ENCODE peak calls at places on chromosomes 3 and 15, in nine cellular contexts. One of them, this sample, is unnamed.

GRCh38 chr15:56040081-56041035 is 46.9 kb upstream of the NEDD4 start:
- DNase-seq in CD8-positive, alpha-beta memory T cell: no peak
- DNase-seq in NB4: peak
- DNase-seq in psoas muscle: peak
- DNase-seq in cardiac fibroblast: peak
- DNase-seq in mesendoderm: peak
- DNase-seq in neuronal stem cell: peak
- DNase-seq in BJ: peak
- DNase-seq in astrocyte: peak
- DNase-seq in this sample: peak

GRCh38 chr15:66095871-66096710 is 157.5 kb downstream of the MEGF11 start:
- DNase-seq in neuronal stem cell: no peak
- DNase-seq in NB4: no peak
- DNase-seq in cardiac fibroblast: no peak
- DNase-seq in psoas muscle: no peak
- DNase-seq in BJ: no peak
- DNase-seq in astrocyte: no peak
- DNase-seq in mesendoderm: no peak
- DNase-seq in CD8-positive, alpha-beta memory T cell: no peak
- DNase-seq in this sample: no peak

GRCh38 chr3:25854635-25855034 is 64.7 kb downstream of the OXSM start:
- DNase-seq in cardiac fibroblast: peak
- DNase-seq in NB4: no peak
- DNase-seq in mesendoderm: peak
- DNase-seq in psoas muscle: no peak
- DNase-seq in BJ: no peak
- DNase-seq in CD8-positive, alpha-beta memory T cell: no peak
- DNase-seq in neuronal stem cell: no peak
- DNase-seq in astrocyte: peak
- DNase-seq in this sample: peak

GRCh38 chr3:116188231-116188785 is 257.0 kb downstream of the LSAMP start:
- DNase-seq in NB4: no peak
- DNase-seq in CD8-positive, alpha-beta memory T cell: no peak
- DNase-seq in cardiac fibroblast: peak
- DNase-seq in psoas muscle: no peak
- DNase-seq in mesendoderm: no peak
- DNase-seq in BJ: no peak
- DNase-seq in astrocyte: peak
- DNase-seq in neuronal stem cell: no peak
- DNase-seq in this sample: peak

GRCh38 chr15:48680841-48681240 is 35.3 kb upstream of the FBN1 start:
- DNase-seq in cardiac fibroblast: peak
- DNase-seq in astrocyte: peak
- DNase-seq in NB4: no peak
- DNase-seq in psoas muscle: no peak
- DNase-seq in BJ: no peak
- DNase-seq in neuronal stem cell: no peak
- DNase-seq in CD8-positive, alpha-beta memory T cell: no peak
- DNase-seq in mesendoderm: no peak
- DNase-seq in this sample: peak

GRCh38 chr15:36896949-36897348 is 203.4 kb downstream of the MEIS2 start:
- DNase-seq in psoas muscle: no peak
- DNase-seq in cardiac fibroblast: no peak
- DNase-seq in astrocyte: no peak
- DNase-seq in neuronal stem cell: no peak
- DNase-seq in CD8-positive, alpha-beta memory T cell: no peak
- DNase-seq in BJ: no peak
- DNase-seq in mesendoderm: peak
- DNase-seq in NB4: no peak
- DNase-seq in this sample: no peak

GRCh38 chr15:54033954-54034458 is 55.8 kb downstream of the UNC13C start:
- DNase-seq in neuronal stem cell: no peak
- DNase-seq in CD8-positive, alpha-beta memory T cell: no peak
- DNase-seq in astrocyte: no peak
- DNase-seq in NB4: no peak
- DNase-seq in cardiac fibroblast: no peak
- DNase-seq in mesendoderm: no peak
- DNase-seq in BJ: no peak
- DNase-seq in psoas muscle: peak
- DNase-seq in this sample: no peak

GRCh38 chr3:45412731-45413130 is 24.4 kb downstream of the LARS2 start:
- DNase-seq in mesendoderm: no peak
- DNase-seq in psoas muscle: no peak
- DNase-seq in cardiac fibroblast: no peak
- DNase-seq in neuronal stem cell: no peak
- DNase-seq in CD8-positive, alpha-beta memory T cell: no peak
- DNase-seq in astrocyte: no peak
- DNase-seq in BJ: no peak
- DNase-seq in NB4: no peak
- DNase-seq in this sample: no peak

GRCh38 chr3:127536818-127537810 is 53.4 kb downstream of the TPRA1 start:
- DNase-seq in cardiac fibroblast: no peak
- DNase-seq in NB4: no peak
- DNase-seq in CD8-positive, alpha-beta memory T cell: no peak
- DNase-seq in BJ: no peak
- DNase-seq in neuronal stem cell: peak
- DNase-seq in mesendoderm: peak
- DNase-seq in astrocyte: no peak
- DNase-seq in psoas muscle: no peak
- DNase-seq in this sample: no peak

GRCh38 chr3:113234028-113234427 is 22.7 kb downstream of the BOC start:
- DNase-seq in CD8-positive, alpha-beta memory T cell: no peak
- DNase-seq in psoas muscle: no peak
- DNase-seq in astrocyte: no peak
- DNase-seq in NB4: no peak
- DNase-seq in neuronal stem cell: no peak
- DNase-seq in mesendoderm: no peak
- DNase-seq in cardiac fibroblast: no peak
- DNase-seq in BJ: no peak
- DNase-seq in this sample: peak

GRCh38 chr3:48926425-48927392 is 8.1 kb downstream of the ARIH2 start:
- DNase-seq in astrocyte: no peak
- DNase-seq in NB4: no peak
- DNase-seq in mesendoderm: no peak
- DNase-seq in cardiac fibroblast: peak
- DNase-seq in psoas muscle: no peak
- DNase-seq in BJ: no peak
- DNase-seq in CD8-positive, alpha-beta memory T cell: no peak
- DNase-seq in neuronal stem cell: no peak
- DNase-seq in this sample: peak

GRCh38 chr15:71093089-71094024 is 21.9 kb upstream of the THSD4 start:
- DNase-seq in NB4: no peak
- DNase-seq in BJ: peak
- DNase-seq in neuronal stem cell: no peak
- DNase-seq in psoas muscle: no peak
- DNase-seq in CD8-positive, alpha-beta memory T cell: no peak
- DNase-seq in cardiac fibroblast: peak
- DNase-seq in astrocyte: peak
- DNase-seq in mesendoderm: no peak
- DNase-seq in this sample: peak

GRCh38 chr15:69044899-69045298 is 30.4 kb downstream of the NOX5 start:
- DNase-seq in astrocyte: peak
- DNase-seq in psoas muscle: no peak
- DNase-seq in cardiac fibroblast: peak
- DNase-seq in mesendoderm: peak
- DNase-seq in BJ: peak
- DNase-seq in CD8-positive, alpha-beta memory T cell: no peak
- DNase-seq in NB4: peak
- DNase-seq in neuronal stem cell: no peak
- DNase-seq in this sample: peak

GRCh38 chr15:29880341-29880740 is 58.1 kb upstream of the TJP1 start:
- DNase-seq in cardiac fibroblast: no peak
- DNase-seq in BJ: no peak
- DNase-seq in CD8-positive, alpha-beta memory T cell: no peak
- DNase-seq in psoas muscle: no peak
- DNase-seq in neuronal stem cell: no peak
- DNase-seq in astrocyte: no peak
- DNase-seq in mesendoderm: no peak
- DNase-seq in NB4: no peak
- DNase-seq in this sample: no peak

GRCh38 chr3:70832811-70833509 is 520.5 kb upstream of the MDFIC2 start:
- DNase-seq in psoas muscle: no peak
- DNase-seq in neuronal stem cell: no peak
- DNase-seq in cardiac fibroblast: peak
- DNase-seq in astrocyte: peak
- DNase-seq in NB4: no peak
- DNase-seq in mesendoderm: no peak
- DNase-seq in CD8-positive, alpha-beta memory T cell: no peak
- DNase-seq in BJ: no peak
- DNase-seq in this sample: no peak

DNA sequence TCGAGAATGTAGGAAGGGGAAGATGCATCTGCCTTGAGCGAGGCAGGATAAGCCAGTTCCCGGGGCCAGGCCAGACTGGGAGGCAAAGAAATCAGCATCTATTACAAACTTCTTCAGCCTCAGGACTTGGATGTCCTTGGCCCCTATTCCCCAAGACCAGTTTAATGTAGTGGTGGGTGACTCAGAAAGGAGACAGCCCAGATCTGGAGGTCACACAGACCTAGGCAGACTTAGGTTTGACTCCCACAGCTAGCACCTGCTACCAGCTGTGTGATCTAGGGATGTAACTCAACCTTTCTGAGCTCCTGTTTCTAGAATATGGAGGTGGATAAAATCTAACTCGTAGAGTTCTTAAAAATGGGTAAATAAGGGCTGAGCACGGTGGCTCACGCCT is 409.5 kb upstream of the PROK2 start:
- DNase-seq in psoas muscle: no peak
- DNase-seq in CD8-positive, alpha-beta memory T cell: no peak
- DNase-seq in neuronal stem cell: no peak
- DNase-seq in NB4: no peak
- DNase-seq in astrocyte: no peak
- DNase-seq in cardiac fibroblast: no peak
- DNase-seq in BJ: no peak
- DNase-seq in mesendoderm: no peak
- DNase-seq in this sample: no peak
- H3K4me3 ChIP-seq in psoas muscle: no peak
- H3K4me3 ChIP-seq in CD8-positive, alpha-beta memory T cell: no peak
- H3K4me3 ChIP-seq in neuronal stem cell: no peak
- H3K4me3 ChIP-seq in NB4: no peak
- H3K4me3 ChIP-seq in astrocyte: no peak
- H3K4me3 ChIP-seq in cardiac fibroblast: no peak
- H3K4me3 ChIP-seq in BJ: no peak
- H3K4me3 ChIP-seq in mesendoderm: no peak
- H3K4me3 ChIP-seq in this sample: no peak

GRCh38 chr3:19539488-19540395 is 391.4 kb downstream of the KCNH8 start:
- DNase-seq in psoas muscle: no peak
- DNase-seq in astrocyte: no peak
- DNase-seq in NB4: no peak
- DNase-seq in BJ: no peak
- DNase-seq in neuronal stem cell: no peak
- DNase-seq in CD8-positive, alpha-beta memory T cell: no peak
- DNase-seq in mesendoderm: no peak
- DNase-seq in cardiac fibroblast: no peak
- DNase-seq in this sample: no peak
- H3K4me3 ChIP-seq in psoas muscle: no peak
- H3K4me3 ChIP-seq in astrocyte: no peak
- H3K4me3 ChIP-seq in NB4: no peak
- H3K4me3 ChIP-seq in BJ: no peak
- H3K4me3 ChIP-seq in neuronal stem cell: no peak
- H3K4me3 ChIP-seq in CD8-positive, alpha-beta memory T cell: no peak
- H3K4me3 ChIP-seq in mesendoderm: no peak
- H3K4me3 ChIP-seq in cardiac fibroblast: no peak
- H3K4me3 ChIP-seq in this sample: no peak

GRCh38 chr3:137583256-137583655 is 180.9 kb upstream of the SOX14 start:
- DNase-seq in cardiac fibroblast: no peak
- DNase-seq in mesendoderm: no peak
- DNase-seq in NB4: no peak
- DNase-seq in psoas muscle: no peak
- DNase-seq in neuronal stem cell: no peak
- DNase-seq in astrocyte: no peak
- DNase-seq in BJ: no peak
- DNase-seq in CD8-positive, alpha-beta memory T cell: no peak
- DNase-seq in this sample: no peak
- H3K4me3 ChIP-seq in cardiac fibroblast: no peak
- H3K4me3 ChIP-seq in mesendoderm: no peak
- H3K4me3 ChIP-seq in NB4: no peak
- H3K4me3 ChIP-seq in psoas muscle: no peak
- H3K4me3 ChIP-seq in neuronal stem cell: no peak
- H3K4me3 ChIP-seq in astrocyte: no peak
- H3K4me3 ChIP-seq in BJ: no peak
- H3K4me3 ChIP-seq in CD8-positive, alpha-beta memory T cell: no peak
- H3K4me3 ChIP-seq in this sample: no peak

GRCh38 chr15:85639752-85640381 is 154.9 kb downstream of the KLHL25 start:
- DNase-seq in psoas muscle: no peak
- DNase-seq in NB4: no peak
- DNase-seq in neuronal stem cell: no peak
- DNase-seq in BJ: peak
- DNase-seq in cardiac fibroblast: peak
- DNase-seq in mesendoderm: no peak
- DNase-seq in astrocyte: peak
- DNase-seq in CD8-positive, alpha-beta memory T cell: no peak
- DNase-seq in this sample: peak

GRCh38 chr15:85636351-85636750 is 158.4 kb downstream of the KLHL25 start:
- DNase-seq in BJ: no peak
- DNase-seq in cardiac fibroblast: no peak
- DNase-seq in NB4: no peak
- DNase-seq in psoas muscle: no peak
- DNase-seq in neuronal stem cell: no peak
- DNase-seq in astrocyte: no peak
- DNase-seq in CD8-positive, alpha-beta memory T cell: no peak
- DNase-seq in mesendoderm: no peak
- DNase-seq in this sample: no peak

GRCh38 chr15:85646538-85647091 is 148.1 kb downstream of the KLHL25 start:
- DNase-seq in astrocyte: peak
- DNase-seq in CD8-positive, alpha-beta memory T cell: no peak
- DNase-seq in NB4: peak
- DNase-seq in cardiac fibroblast: no peak
- DNase-seq in BJ: no peak
- DNase-seq in neuronal stem cell: no peak
- DNase-seq in psoas muscle: no peak
- DNase-seq in mesendoderm: peak
- DNase-seq in this sample: peak

GRCh38 chr15:85642693-85643058 is 152.0 kb downstream of the KLHL25 start:
- DNase-seq in BJ: no peak
- DNase-seq in astrocyte: peak
- DNase-seq in mesendoderm: no peak
- DNase-seq in NB4: no peak
- DNase-seq in cardiac fibroblast: peak
- DNase-seq in neuronal stem cell: no peak
- DNase-seq in CD8-positive, alpha-beta memory T cell: no peak
- DNase-seq in psoas muscle: peak
- DNase-seq in this sample: no peak

DNA sequence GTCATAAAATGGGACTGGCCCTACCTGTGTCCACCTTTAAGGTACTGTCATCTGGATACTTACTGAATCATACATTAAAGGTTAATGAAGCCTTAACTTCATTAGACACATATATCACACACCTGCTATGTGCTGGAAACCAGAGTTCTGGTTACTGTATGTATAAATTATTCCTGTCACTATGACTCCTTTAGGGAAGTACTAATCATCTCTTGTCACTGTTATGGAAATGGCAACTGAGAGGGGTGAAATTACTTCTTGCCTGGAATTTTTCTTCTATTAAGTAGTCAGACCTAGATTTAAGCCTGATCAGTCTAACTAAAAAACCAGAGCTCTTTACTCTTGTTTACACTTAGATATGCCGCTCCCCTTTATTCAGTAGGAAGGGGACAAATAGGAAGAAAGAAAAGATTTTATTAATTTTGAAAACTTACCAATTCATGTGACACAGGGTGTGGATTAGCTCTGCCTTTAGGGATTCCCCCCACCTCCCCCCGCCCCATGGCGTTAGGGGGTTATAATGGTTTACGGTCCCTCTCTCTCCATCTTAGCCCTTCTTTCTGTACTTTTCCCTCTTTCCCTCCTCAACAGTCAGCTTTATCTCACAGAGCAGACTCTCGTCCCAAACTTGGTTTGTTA is 152.6 kb downstream of the KLHL25 start:
- DNase-seq in mesendoderm: no peak
- DNase-seq in BJ: no peak
- DNase-seq in CD8-positive, alpha-beta memory T cell: no peak
- DNase-seq in NB4: no peak
- DNase-seq in astrocyte: no peak
- DNase-seq in psoas muscle: peak
- DNase-seq in cardiac fibroblast: no peak
- DNase-seq in neuronal stem cell: no peak
- DNase-seq in this sample: no peak
- H3K4me3 ChIP-seq in mesendoderm: no peak
- H3K4me3 ChIP-seq in BJ: no peak
- H3K4me3 ChIP-seq in CD8-positive, alpha-beta memory T cell: no peak
- H3K4me3 ChIP-seq in NB4: no peak
- H3K4me3 ChIP-seq in astrocyte: no peak
- H3K4me3 ChIP-seq in psoas muscle: peak
- H3K4me3 ChIP-seq in cardiac fibroblast: no peak
- H3K4me3 ChIP-seq in neuronal stem cell: no peak
- H3K4me3 ChIP-seq in this sample: no peak